ENCODE peak calls at places on chromosomes 12 and 14, in six cellular contexts. Z is GM23338, E is HL-60, H is HCT116, U is suprapubic skin, M is prostate gland. T is an unnamed sample.

GRCh38 chr14:103391048-103391447 is 5.8 kb downstream of the MARK3 start:
- DNase-seq in H (peak), E (peak), U (no peak), Z (peak), M (no peak), T (no peak)

GRCh38 chr14:89746654-89747053 is 207.9 kb downstream of the EFCAB11 start:
- DNase-seq in Z (peak), H (no peak), U (no peak), M (no peak), E (no peak), T (no peak)

GRCh38 chr12:55741978-55742377 is 944 bp upstream of the GDF11 start:
- DNase-seq in U (no peak), E (no peak), H (no peak), M (no peak), Z (no peak), T (no peak)

GRCh38 chr14:70888681-70889175 is 18.5 kb upstream of the PCNX1 start:
- DNase-seq in H (no peak), Z (no peak), E (peak), M (no peak), U (no peak), T (no peak)

GRCh38 chr12:30930238-30931010 is 3.9 kb downstream of the TSPAN11 start:
- DNase-seq in H (no peak), U (no peak), Z (no peak), E (no peak), M (no peak), T (no peak)

GRCh38 chr14:21428930-21429329 is 27.0 kb downstream of the CHD8 start:
- DNase-seq in M (no peak), H (no peak), E (no peak), U (no peak), Z (no peak), T (no peak)

GRCh38 chr12:14256139-14256538 is 109.3 kb upstream of the ATF7IP start:
- DNase-seq in U (no peak), Z (no peak), H (no peak), M (no peak), E (no peak), T (no peak)

GRCh38 chr12:121227294-121227693 is 17.4 kb downstream of the P2RX4 start:
- DNase-seq in U (no peak), H (no peak), M (peak), Z (no peak), E (no peak), T (no peak)

DNA sequence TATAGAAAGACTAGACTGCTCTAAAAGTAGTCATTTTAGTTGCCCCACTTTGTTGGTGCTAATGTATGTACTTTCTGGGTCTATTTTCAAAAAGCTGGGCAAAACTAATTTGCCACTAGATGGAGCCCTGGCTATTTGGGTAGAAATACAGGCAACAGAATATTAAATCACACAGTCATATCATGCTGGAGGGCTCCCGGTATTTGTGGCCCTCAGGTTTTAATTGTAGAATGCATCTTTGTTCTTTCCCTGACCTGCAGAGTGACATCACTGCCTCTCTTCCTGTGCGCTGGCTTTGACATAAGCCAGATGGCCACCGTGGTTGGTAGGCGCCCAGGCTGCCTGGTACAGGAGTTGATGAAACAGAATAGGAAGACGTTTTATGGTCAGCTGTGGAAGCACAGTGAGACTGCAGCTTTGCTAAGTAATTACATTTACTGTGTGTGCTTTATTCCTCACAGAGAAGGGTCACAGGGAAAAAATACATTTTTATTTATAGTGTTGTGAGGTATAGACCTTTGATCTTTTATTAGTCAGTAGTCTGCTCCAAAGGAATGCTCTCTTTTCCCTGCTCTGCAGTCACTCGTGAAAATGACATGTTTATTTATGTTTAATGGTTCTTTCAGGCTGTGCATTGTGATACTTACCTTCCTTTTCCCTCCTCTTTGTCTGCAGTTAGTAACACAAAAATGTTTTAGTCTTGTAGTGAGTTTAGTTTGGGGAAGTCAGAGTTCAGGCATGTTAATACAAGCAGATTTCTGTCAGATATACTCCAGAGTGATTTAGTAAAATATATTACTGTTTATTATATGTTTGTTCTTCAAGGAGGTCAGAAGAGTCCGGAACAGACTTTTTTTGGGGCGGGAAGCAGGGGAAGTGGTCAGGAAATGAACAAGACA is 28.4 kb downstream of the MSRB3 start:
- DNase-seq in E (peak), H (peak), M (no peak), U (no peak), Z (peak), T (no peak)
- TF ChIP-seq POLR2AphosphoS5 in E (no peak), H (peak), M (no peak), U (no peak), Z (no peak), T (no peak)

DNA sequence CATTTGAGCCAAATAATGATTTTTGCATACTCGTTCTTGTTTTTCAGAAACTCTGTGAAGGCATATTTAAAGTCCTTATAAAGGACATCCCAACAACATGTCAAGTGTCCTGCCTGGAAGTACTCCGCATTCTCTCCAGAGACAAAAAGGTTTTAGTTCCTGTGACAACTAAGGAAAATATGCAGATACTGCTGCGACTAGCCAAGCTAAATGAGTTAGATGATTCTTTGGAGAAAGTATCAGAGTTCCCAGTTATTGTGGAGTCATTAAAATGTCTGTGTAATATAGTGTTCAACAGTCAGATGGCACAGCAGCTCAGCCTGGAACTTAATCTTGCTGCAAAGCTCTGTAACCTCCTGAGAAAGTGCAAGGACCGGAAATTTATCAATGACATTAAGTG is 40.2 kb downstream of the RIC8B start:
- DNase-seq in H (no peak), E (no peak), Z (no peak), M (no peak), U (no peak), T (no peak)
- TF ChIP-seq POLR2AphosphoS5 in H (no peak), E (no peak), Z (no peak), M (no peak), U (no peak), T (no peak)

DNA sequence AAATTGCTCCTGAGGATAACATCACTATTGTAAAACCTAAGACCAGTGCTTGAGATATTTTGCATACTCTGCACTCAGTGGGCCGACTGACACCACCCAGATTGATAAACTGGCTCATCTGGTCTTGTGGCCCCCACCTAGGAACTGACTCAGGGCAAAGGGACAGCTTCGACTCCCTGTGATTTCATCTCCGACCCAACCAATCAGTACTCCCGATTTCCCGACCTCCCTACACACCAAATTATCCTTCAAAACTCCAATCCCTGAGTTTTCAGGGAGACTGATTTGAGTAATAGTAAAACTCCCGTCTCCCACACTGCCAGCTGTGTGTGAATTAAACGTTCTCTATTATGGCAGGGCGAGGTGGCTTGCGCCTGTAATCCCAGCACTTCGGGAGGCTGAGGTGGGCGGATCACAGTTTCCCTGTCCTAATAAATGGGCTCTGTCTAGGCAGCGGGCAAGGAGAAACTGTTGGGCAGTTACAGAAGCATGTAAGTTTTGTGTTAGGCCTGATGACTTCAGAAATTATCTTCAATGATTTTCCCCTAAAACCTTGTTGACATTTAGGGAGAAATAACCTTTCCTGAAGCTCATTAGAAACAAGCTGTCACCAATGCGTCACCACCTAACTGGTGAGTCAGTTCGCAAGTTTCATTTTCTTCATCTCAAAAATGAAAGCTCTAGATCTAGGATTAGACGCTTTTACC is 5.3 kb upstream of the UBC start:
- DNase-seq in H (no peak), U (no peak), M (no peak), Z (no peak), E (no peak), T (no peak)
- TF ChIP-seq POLR2AphosphoS5 in H (no peak), U (no peak), M (peak), Z (no peak), E (no peak), T (no peak)

DNA sequence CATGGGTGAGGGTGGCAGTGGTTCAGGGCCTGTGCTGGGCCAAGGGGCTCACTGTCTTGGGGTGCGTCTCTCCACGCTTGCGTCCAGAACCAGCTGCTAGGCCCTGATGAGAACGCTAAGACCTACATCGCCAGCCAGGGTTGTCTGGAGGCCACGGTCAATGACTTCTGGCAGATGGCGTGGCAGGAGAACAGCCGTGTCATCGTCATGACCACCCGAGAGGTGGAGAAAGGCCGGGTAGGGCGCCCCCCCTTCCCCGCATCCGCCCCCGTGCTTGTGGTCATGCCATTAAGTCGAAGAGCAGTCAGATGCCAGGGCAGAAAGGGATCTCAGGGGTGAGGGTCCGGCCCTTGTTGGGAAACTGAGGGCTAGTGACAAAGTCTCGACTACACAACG is 5.2 kb downstream of the PTPN6 start:
- DNase-seq in H (no peak), U (no peak), Z (no peak), E (no peak), M (no peak), T (no peak)
- TF ChIP-seq POLR2AphosphoS5 in H (no peak), U (no peak), Z (no peak), E (peak), M (no peak), T (no peak)